ENCODE peak calls at places on chromosomes 7 and 10, in seven cellular contexts. One of them, this sample, is unnamed.

GRCh38 chr7:93016681-93017349 is 101.0 kb downstream of the SAMD9 start:
- DNase-seq in HTR-8/SVneo: no peak
- DNase-seq in foreskin keratinocyte: no peak
- DNase-seq in SK-MEL-5: no peak
- DNase-seq in IMR-90: peak; percentile 45
- DNase-seq in NCI-H2081: no peak
- DNase-seq in tibial artery: no peak
- DNase-seq in this sample: no peak

GRCh38 chr7:284762-285722 is 4.9 kb upstream of the FOXL3 start:
- DNase-seq in HTR-8/SVneo: no peak
- DNase-seq in foreskin keratinocyte: no peak
- DNase-seq in SK-MEL-5: no peak
- DNase-seq in IMR-90: no peak
- DNase-seq in NCI-H2081: no peak
- DNase-seq in tibial artery: peak; percentile 55
- DNase-seq in this sample: no peak

GRCh38 chr10:80462986-80463741 is 9.1 kb downstream of the TSPAN14 start:
- DNase-seq in HTR-8/SVneo: no peak
- DNase-seq in foreskin keratinocyte: no peak
- DNase-seq in SK-MEL-5: no peak
- DNase-seq in IMR-90: peak; percentile 81
- DNase-seq in NCI-H2081: peak; percentile 42
- DNase-seq in tibial artery: no peak
- DNase-seq in this sample: no peak

GRCh38 chr10:78255796-78256638 is 222.4 kb downstream of the RPS24 start:
- DNase-seq in HTR-8/SVneo: peak; percentile 86
- DNase-seq in foreskin keratinocyte: peak; percentile 68
- DNase-seq in SK-MEL-5: peak; percentile 50
- DNase-seq in IMR-90: peak; percentile 99
- DNase-seq in NCI-H2081: no peak
- DNase-seq in tibial artery: peak; percentile 90
- DNase-seq in this sample: no peak

GRCh38 chr7:94529516-94529915 is 19.9 kb downstream of the CASD1 start:
- DNase-seq in HTR-8/SVneo: no peak
- DNase-seq in foreskin keratinocyte: no peak
- DNase-seq in SK-MEL-5: no peak
- DNase-seq in IMR-90: peak; percentile 43
- DNase-seq in NCI-H2081: no peak
- DNase-seq in tibial artery: no peak
- DNase-seq in this sample: no peak

GRCh38 chr7:79046061-79046460 is 407.4 kb downstream of the MAGI2 start:
- DNase-seq in HTR-8/SVneo: no peak
- DNase-seq in foreskin keratinocyte: no peak
- DNase-seq in SK-MEL-5: no peak
- DNase-seq in IMR-90: no peak
- DNase-seq in NCI-H2081: no peak
- DNase-seq in tibial artery: no peak
- DNase-seq in this sample: no peak

GRCh38 chr7:44415510-44415909 is 74.9 kb downstream of the NUDCD3 start:
- DNase-seq in HTR-8/SVneo: no peak
- DNase-seq in foreskin keratinocyte: no peak
- DNase-seq in SK-MEL-5: no peak
- DNase-seq in IMR-90: peak; percentile 20
- DNase-seq in NCI-H2081: no peak
- DNase-seq in tibial artery: no peak
- DNase-seq in this sample: no peak

GRCh38 chr10:122149138-122149606 is 121.9 kb upstream of the BTBD16 start:
- DNase-seq in HTR-8/SVneo: no peak
- DNase-seq in foreskin keratinocyte: no peak
- DNase-seq in SK-MEL-5: no peak
- DNase-seq in IMR-90: peak; percentile 33
- DNase-seq in NCI-H2081: no peak
- DNase-seq in tibial artery: peak; percentile 87
- DNase-seq in this sample: no peak

GRCh38 chr7:2386964-2387669 is 16.3 kb upstream of the CHST12 start:
- DNase-seq in HTR-8/SVneo: no peak
- DNase-seq in foreskin keratinocyte: no peak
- DNase-seq in SK-MEL-5: no peak
- DNase-seq in IMR-90: no peak
- DNase-seq in NCI-H2081: no peak
- DNase-seq in tibial artery: no peak
- DNase-seq in this sample: no peak

GRCh38 chr7:159070422-159071148 is 74.1 kb downstream of the VIPR2 start:
- DNase-seq in HTR-8/SVneo: no peak
- DNase-seq in foreskin keratinocyte: no peak
- DNase-seq in SK-MEL-5: no peak
- DNase-seq in IMR-90: no peak
- DNase-seq in NCI-H2081: peak; percentile 58
- DNase-seq in tibial artery: peak; percentile 78
- DNase-seq in this sample: no peak

GRCh38 chr10:124339951-124340760 is 78.6 kb downstream of the OAT start:
- DNase-seq in HTR-8/SVneo: no peak
- DNase-seq in foreskin keratinocyte: no peak
- DNase-seq in SK-MEL-5: no peak
- DNase-seq in IMR-90: peak; percentile 64
- DNase-seq in NCI-H2081: no peak
- DNase-seq in tibial artery: peak; percentile 86
- DNase-seq in this sample: no peak

GRCh38 chr10:132194726-132195125 is 8.0 kb downstream of the DPYSL4 start:
- DNase-seq in HTR-8/SVneo: no peak
- DNase-seq in foreskin keratinocyte: no peak
- DNase-seq in SK-MEL-5: no peak
- DNase-seq in IMR-90: no peak
- DNase-seq in NCI-H2081: no peak
- DNase-seq in tibial artery: no peak
- DNase-seq in this sample: no peak

GRCh38 chr7:124263232-124263827 is 230.5 kb upstream of the TMEM229A start:
- DNase-seq in HTR-8/SVneo: no peak
- DNase-seq in foreskin keratinocyte: peak; percentile 41
- DNase-seq in SK-MEL-5: peak; percentile 49
- DNase-seq in IMR-90: peak; percentile 54
- DNase-seq in NCI-H2081: no peak
- DNase-seq in tibial artery: no peak
- DNase-seq in this sample: no peak

This sample was measured in KG1.